ENCODE peak calls at places on chromosomes 3 and 15, in six cellular contexts. L is HCT116, R is SK-N-SH, I is GM12878, M is HepG2, V is H1. C is an unnamed sample.

GRCh38 chr3:33377931-33378330 is 62.3 kb downstream of the UBP1 start:
- DNase-seq in L (no peak), R (no peak), I (no peak), M (no peak), V (no peak), C (no peak)

GRCh38 chr3:66039590-66039887 is 821 bp upstream of the MAGI1 start:
- DNase-seq in L (no peak), R (peak; percentile 60), I (no peak), M (peak; percentile 24), V (no peak), C (peak; percentile 30)

GRCh38 chr15:82709421-82710207 is at the start of gene AP3B2:
- DNase-seq in L (no peak), R (peak; percentile 97), I (no peak), M (peak; percentile 16), V (peak; percentile 49), C (peak; percentile 91)

GRCh38 chr3:9102240-9102841 is 139.1 kb upstream of the RAD18 start:
- DNase-seq in L (no peak), R (peak; percentile 47), I (no peak), M (no peak), V (peak; percentile 71), C (no peak)

GRCh38 chr3:32249184-32249782 is 10.8 kb downstream of the CMTM8 start:
- DNase-seq in L (peak; percentile 69), R (no peak), I (no peak), M (no peak), V (no peak), C (no peak)

GRCh38 chr15:79736435-79737000 is 160.3 kb downstream of the MTHFS start:
- DNase-seq in L (no peak), R (no peak), I (no peak), M (no peak), V (no peak), C (no peak)

GRCh38 chr3:170360916-170361315 is 3.4 kb downstream of the SKIL start:
- DNase-seq in L (no peak), R (no peak), I (no peak), M (no peak), V (no peak), C (no peak)

GRCh38 chr3:139241783-139242182 is 102.0 kb upstream of the MRPS22 start:
- DNase-seq in L (no peak), R (no peak), I (no peak), M (no peak), V (no peak), C (no peak)

GRCh38 chr3:79203144-79203519 is 564.7 kb downstream of the ROBO1 start:
- DNase-seq in L (no peak), R (no peak), I (no peak), M (no peak), V (no peak), C (no peak)

GRCh38 chr3:167694121-167694520 is 40.4 kb upstream of the WDR49 start:
- DNase-seq in L (no peak), R (no peak), I (no peak), M (no peak), V (no peak), C (no peak)

GRCh38 chr3:31851278-31851677 is 129.8 kb downstream of the OSBPL10 start:
- DNase-seq in L (no peak), R (no peak), I (no peak), M (no peak), V (no peak), C (no peak)

GRCh38 chr15:58462973-58463663 is 31.3 kb downstream of the LIPC start:
- DNase-seq in L (no peak), R (no peak), I (no peak), M (peak; percentile 44), V (no peak), C (no peak)

GRCh38 chr3:132616780-132617179 is 19.7 kb downstream of the ACKR4 start:
- DNase-seq in L (no peak), R (no peak), I (no peak), M (no peak), V (no peak), C (no peak)

GRCh38 chr3:130787422-130788068 is 40.9 kb upstream of the PIK3R4 start:
- DNase-seq in L (no peak), R (no peak), I (no peak), M (no peak), V (no peak), C (no peak)

GRCh38 chr3:4507010-4507596 is 14.0 kb downstream of the ITPR1 start:
- DNase-seq in L (no peak), R (no peak), I (no peak), M (peak; percentile 43), V (no peak), C (no peak)

GRCh38 chr3:14890470-14890869 is 56.9 kb upstream of the NR2C2 start:
- DNase-seq in L (no peak), R (no peak), I (peak; percentile 20), M (no peak), V (no peak), C (no peak)

GRCh38 chr3:54781728-54782127 is 146.1 kb downstream of the LRTM1 start:
- DNase-seq in L (no peak), R (no peak), I (no peak), M (no peak), V (no peak), C (no peak)

GRCh38 chr3:169362261-169362660 is 301.3 kb downstream of the MECOM start:
- DNase-seq in L (no peak), R (no peak), I (no peak), M (no peak), V (no peak), C (peak; percentile 55)

GRCh38 chr3:43870844-43871626 is 180.3 kb downstream of the ABHD5 start:
- DNase-seq in L (no peak), R (no peak), I (no peak), M (no peak), V (no peak), C (no peak)

GRCh38 chr3:43871627-43872245 is 181.0 kb downstream of the ABHD5 start:
- DNase-seq in L (no peak), R (no peak), I (no peak), M (no peak), V (no peak), C (no peak)

GRCh38 chr3:43873723-43874122 is 183.0 kb downstream of the ABHD5 start:
- DNase-seq in L (no peak), R (no peak), I (no peak), M (no peak), V (no peak), C (no peak)

GRCh38 chr3:43872901-43873300 is 182.2 kb downstream of the ABHD5 start:
- DNase-seq in L (no peak), R (no peak), I (no peak), M (no peak), V (no peak), C (no peak)

DNA sequence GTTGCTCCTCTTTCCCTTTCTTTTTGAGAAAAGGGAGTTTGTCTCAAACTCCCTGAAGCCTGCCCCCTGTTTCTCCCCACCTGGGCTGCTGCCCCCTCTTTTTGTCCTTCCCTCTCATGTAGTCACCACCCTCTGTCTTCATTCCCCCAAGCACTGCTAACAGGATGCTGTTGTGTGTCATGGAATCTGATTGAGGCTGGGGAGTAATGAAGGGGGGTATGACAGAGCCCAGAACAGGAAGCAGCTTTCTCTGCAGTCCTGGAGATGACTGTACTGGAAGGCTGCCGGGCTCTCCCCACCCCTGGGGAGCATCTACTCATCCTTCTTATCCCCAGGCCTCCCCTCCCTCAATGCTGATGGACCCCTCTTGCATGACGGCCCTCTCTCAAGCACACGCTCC is 181.6 kb downstream of the ABHD5 start:
- DNase-seq in L (no peak), R (peak; percentile 67), I (no peak), M (no peak), V (no peak), C (no peak)
- TF ChIP-seq JUND in L (no peak), R (peak; percentile 91), I (no peak), M (no peak), V (no peak), C (no peak)

DNA sequence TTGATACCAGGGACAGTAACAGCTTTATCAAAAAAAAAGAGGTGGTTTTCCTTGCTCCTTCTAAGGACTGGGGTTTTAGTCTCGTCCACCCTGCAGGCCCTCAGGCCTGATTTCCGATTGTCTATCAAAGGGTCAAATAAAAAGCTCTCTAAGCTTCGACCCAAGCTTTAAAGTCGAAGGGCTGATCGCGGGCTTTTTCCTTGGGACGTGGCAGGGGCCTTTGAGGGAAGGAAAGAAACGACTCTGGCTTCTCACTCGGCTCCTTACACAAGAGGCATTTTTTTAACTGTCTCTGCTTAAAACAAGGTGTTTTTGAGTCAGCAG is 354 bp upstream of the KLHL24 start:
- DNase-seq in L (no peak), R (no peak), I (no peak), M (no peak), V (no peak), C (no peak)
- TF ChIP-seq JUND in L (no peak), R (no peak), I (no peak), M (no peak), V (no peak), C (no peak)

DNA sequence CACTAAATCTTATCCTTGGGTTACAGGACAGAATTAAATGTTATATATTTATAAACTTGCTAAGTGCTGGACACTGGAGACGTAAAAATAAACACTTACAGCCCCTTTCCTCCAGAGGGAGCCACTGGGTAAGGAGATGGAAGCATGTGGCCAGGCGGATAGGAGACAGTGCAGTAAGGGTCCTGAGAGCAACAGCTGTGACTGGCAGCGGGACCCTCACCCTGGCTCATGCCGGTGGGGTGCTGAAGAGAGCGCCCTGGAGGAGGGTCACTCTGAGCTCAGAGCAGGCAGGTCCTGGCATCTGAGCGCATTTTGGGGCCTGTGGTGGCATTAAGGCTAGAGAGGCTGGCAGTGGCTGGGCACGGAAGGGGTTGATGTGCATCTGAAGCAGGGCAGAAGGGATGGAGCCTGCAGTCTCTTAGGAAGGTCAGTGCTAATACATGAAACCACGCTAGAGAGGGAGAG is 16.0 kb downstream of the SEC61A1 start:
- DNase-seq in L (peak; percentile 35), R (peak; percentile 77), I (no peak), M (peak; percentile 57), V (no peak), C (peak; percentile 42)
- TF ChIP-seq JUND in L (no peak), R (no peak), I (no peak), M (no peak), V (no peak), C (no peak)

GRCh38 chr3:126987596-126987995 is 4.7 kb downstream of the PLXNA1 start:
- DNase-seq in L (no peak), R (no peak), I (no peak), M (no peak), V (no peak), C (no peak)

GRCh38 chr3:126987129-126987528 is 4.2 kb downstream of the PLXNA1 start:
- DNase-seq in L (no peak), R (no peak), I (no peak), M (no peak), V (no peak), C (no peak)

GRCh38 chr3:126989316-126990023 is 6.6 kb downstream of the PLXNA1 start:
- DNase-seq in L (no peak), R (no peak), I (no peak), M (no peak), V (no peak), C (no peak)

GRCh38 chr3:126990024-126990700 is 7.2 kb downstream of the PLXNA1 start:
- DNase-seq in L (no peak), R (no peak), I (no peak), M (no peak), V (no peak), C (no peak)

DNA sequence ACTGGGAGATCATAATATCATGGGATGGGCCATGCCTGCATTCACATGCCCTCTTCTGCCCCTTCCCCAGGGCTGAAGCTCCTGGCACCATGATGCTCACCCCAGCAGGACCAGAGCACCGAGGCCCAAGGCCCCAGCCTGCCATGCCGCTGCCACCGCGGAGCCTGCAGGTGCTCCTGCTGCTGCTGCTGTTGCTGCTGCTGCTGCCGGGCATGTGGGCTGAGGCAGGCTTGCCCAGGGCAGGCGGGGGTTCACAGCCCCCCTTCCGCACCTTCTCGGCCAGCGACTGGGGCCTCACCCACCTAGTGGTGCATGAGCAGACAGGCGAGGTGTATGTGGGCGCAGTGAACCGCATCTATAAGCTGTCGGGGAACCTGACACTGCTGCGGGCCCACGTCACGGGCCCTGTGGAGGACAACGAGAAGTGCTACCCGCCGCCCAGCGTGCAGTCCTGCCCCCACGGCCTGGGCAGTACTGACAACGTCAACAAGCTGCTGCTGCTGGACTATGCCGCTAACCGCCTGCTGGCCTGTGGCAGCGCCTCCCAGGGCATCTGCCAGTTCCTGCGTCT is 5.6 kb downstream of the PLXNA1 start:
- DNase-seq in L (no peak), R (no peak), I (no peak), M (no peak), V (no peak), C (no peak)
- TF ChIP-seq JUND in L (no peak), R (no peak), I (no peak), M (no peak), V (no peak), C (no peak)

C was measured in T47D.